ENCODE peak calls at places on chromosome 3, in eight cellular contexts. M is IMR-90, F is H9, Z is tibial artery, J is ascending aorta, G is mucosa of descending colon, A is mesenchymal stem cell, C is tibial nerve. S is an unnamed sample. For H3K4me1, the result is how much of the 10 kb centered on the place peaks cover.

GRCh38 chr3:52798978-52799476 is 4.4 kb downstream of the ITIH3 start:
- DNase-seq in M (no peak), F (peak), Z (no peak), J (no peak), G (no peak), A (peak), C (no peak), S (no peak)

GRCh38 chr3:186360779-186361178 is 1.3 kb downstream of the DGKG start:
- DNase-seq in M (no peak), F (peak), Z (peak), J (peak), G (no peak), A (no peak), C (no peak), S (no peak)

GRCh38 chr3:112460519-112460918 is 38.8 kb downstream of the BTLA start:
- DNase-seq in M (no peak), F (no peak), Z (no peak), J (no peak), G (no peak), A (no peak), C (no peak), S (no peak)

GRCh38 chr3:81244196-81244595 is 517.2 kb downstream of the GBE1 start:
- DNase-seq in M (no peak), F (no peak), Z (no peak), J (no peak), G (no peak), A (no peak), C (no peak), S (no peak)

GRCh38 chr3:122271246-122271898 is 53.7 kb upstream of the CSTA start:
- DNase-seq in M (no peak), F (no peak), Z (no peak), J (no peak), G (no peak), A (no peak), C (no peak), S (no peak)

GRCh38 chr3:16916840-16917239 is 32.1 kb downstream of the PLCL2 start:
- DNase-seq in M (no peak), F (no peak), Z (no peak), J (no peak), G (no peak), A (no peak), C (no peak), S (no peak)

GRCh38 chr3:104385421-104385820 is 981.3 kb upstream of the ALCAM start:
- DNase-seq in M (no peak), F (no peak), Z (no peak), J (no peak), G (no peak), A (no peak), C (peak), S (no peak)

GRCh38 chr3:111103807-111104206 is 32.2 kb downstream of the NECTIN3 start:
- DNase-seq in M (peak), F (no peak), Z (no peak), J (no peak), G (no peak), A (no peak), C (no peak), S (no peak)

GRCh38 chr3:194826594-194826993 is 140.9 kb downstream of the FAM43A start:
- DNase-seq in M (no peak), F (no peak), Z (no peak), J (no peak), G (no peak), A (no peak), C (no peak), S (no peak)

GRCh38 chr3:71512000-71512399 is 71.5 kb downstream of the FOXP1 start:
- DNase-seq in M (no peak), F (peak), Z (no peak), J (no peak), G (no peak), A (no peak), C (no peak), S (no peak)

GRCh38 chr3:124552224-124552623 is 178.0 kb upstream of the UMPS start:
- DNase-seq in M (peak), F (no peak), Z (no peak), J (no peak), G (no peak), A (peak), C (no peak), S (no peak)

GRCh38 chr3:141795311-141795710 is 32.1 kb downstream of the GRK7 start:
- DNase-seq in M (no peak), F (peak), Z (no peak), J (no peak), G (no peak), A (no peak), C (no peak), S (no peak)

GRCh38 chr3:124660606-124661005 is 69.6 kb upstream of the UMPS start:
- DNase-seq in M (no peak), F (no peak), Z (no peak), J (no peak), G (no peak), A (no peak), C (no peak), S (no peak)

GRCh38 chr3:194298331-194299227 is 52.5 kb downstream of the CPN2 start:
- DNase-seq in M (no peak), F (no peak), Z (peak), J (no peak), G (no peak), A (no peak), C (no peak), S (no peak)

GRCh38 chr3:143551790-143552189 is 296.5 kb downstream of the SLC9A9 start:
- DNase-seq in M (no peak), F (no peak), Z (no peak), J (no peak), G (no peak), A (no peak), C (no peak), S (no peak)

GRCh38 chr3:186220886-186221285 is 112.0 kb upstream of the ETV5 start:
- DNase-seq in M (no peak), F (peak), Z (no peak), J (no peak), G (no peak), A (no peak), C (peak), S (no peak)

DNA sequence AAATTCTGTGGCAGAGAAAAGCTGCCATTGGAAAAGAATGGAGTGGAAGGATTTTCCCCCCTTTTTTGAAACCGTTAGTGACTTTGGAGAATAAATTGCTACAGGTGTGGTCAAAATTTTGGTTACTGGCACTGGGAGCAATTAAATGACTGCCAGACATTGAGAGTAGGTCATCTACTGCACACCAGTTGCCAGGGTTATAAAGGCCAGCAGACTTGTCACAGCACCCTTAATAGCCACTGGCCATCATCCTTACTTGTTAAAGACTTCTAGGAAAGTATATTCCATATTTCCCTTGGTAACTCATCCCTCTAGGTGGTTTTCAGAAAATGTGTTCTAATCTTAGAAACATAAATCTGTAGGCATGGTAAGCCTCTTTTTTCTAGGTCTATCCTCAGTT is 8.0 kb downstream of the PIK3CA start:
- DNase-seq in M (no peak), F (no peak), Z (no peak), J (no peak), G (no peak), A (no peak), C (no peak), S (no peak)
- H3K4me1 ChIP-seq in M (under half), F (under half), Z (under half), J (under half), G (under half), A (under half), C (under half), S (under half)

GRCh38 chr3:50167069-50167781 is 12.1 kb downstream of the SEMA3F start:
- DNase-seq in M (peak), F (no peak), Z (no peak), J (no peak), G (peak), A (peak), C (no peak), S (no peak)

GRCh38 chr3:50169232-50169631 is 14.1 kb downstream of the SEMA3F start:
- DNase-seq in M (no peak), F (no peak), Z (no peak), J (no peak), G (no peak), A (no peak), C (no peak), S (no peak)

GRCh38 chr3:50167782-50168317 is 12.7 kb downstream of the SEMA3F start:
- DNase-seq in M (no peak), F (no peak), Z (no peak), J (no peak), G (no peak), A (no peak), C (no peak), S (no peak)

GRCh38 chr3:50168791-50169190 is 13.7 kb downstream of the SEMA3F start:
- DNase-seq in M (no peak), F (no peak), Z (no peak), J (no peak), G (no peak), A (no peak), C (no peak), S (no peak)

GRCh38 chr3:50168388-50168787 is 13.3 kb downstream of the SEMA3F start:
- DNase-seq in M (no peak), F (no peak), Z (no peak), J (no peak), G (no peak), A (no peak), C (no peak), S (no peak)
- H3K4me1 ChIP-seq in M (half or more), F (under half), Z (half or more), J (half or more), G (under half), A (half or more), C (under half), S (half or more)

DNA sequence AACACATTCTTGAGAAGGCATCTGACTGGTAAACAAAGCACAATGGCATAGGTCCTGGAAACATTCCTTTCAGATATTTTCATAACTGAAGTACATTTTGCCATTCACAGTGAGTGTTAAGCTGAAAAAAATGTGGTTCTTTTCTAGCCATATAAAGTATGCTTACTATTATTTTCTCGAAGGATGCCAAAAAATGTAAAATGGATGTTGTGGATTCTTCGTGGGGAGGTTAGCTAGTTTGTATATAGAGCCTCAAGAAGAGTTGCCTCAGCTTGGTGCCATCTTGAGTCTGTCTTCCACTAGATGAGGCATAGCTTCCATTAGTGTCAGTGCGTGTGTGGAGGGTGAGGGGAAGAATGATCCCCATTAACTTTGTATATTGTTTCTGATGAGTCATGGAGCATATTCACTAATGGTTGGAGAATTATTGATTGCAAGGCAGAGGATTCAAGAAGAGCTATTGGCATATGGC is 4.1 kb downstream of the MBNL1 start:
- DNase-seq in M (peak), F (no peak), Z (no peak), J (no peak), G (no peak), A (peak), C (no peak), S (no peak)
- H3K4me1 ChIP-seq in M (under half), F (under half), Z (under half), J (under half), G (under half), A (under half), C (under half), S (half or more)

GRCh38 chr3:172175254-172175599 is 135.8 kb downstream of the FNDC3B start:
- DNase-seq in M (no peak), F (no peak), Z (no peak), J (no peak), G (no peak), A (no peak), C (no peak), S (no peak)
- H3K4me1 ChIP-seq in M (under half), F (under half), Z (under half), J (under half), G (under half), A (under half), C (under half), S (under half)

DNA sequence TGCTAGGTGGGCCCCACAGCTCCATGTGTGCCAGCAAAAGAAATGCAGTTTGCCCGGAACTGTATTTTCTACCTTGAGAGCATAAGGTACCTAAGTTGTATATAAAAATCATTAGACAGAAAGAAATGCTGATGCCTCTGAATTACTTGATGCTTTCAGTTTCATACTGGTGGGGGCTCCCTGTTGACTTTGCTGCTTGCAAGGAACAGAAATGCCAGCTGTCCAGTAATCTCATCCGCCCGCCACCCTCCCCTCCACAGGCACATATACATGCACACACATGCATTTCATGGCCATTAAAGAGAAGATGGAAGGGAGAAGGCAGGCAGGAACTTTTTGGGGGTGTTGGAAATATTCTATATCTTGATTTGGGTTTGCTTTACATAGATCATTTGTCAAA is 38.4 kb downstream of the LIMD1 start:
- DNase-seq in M (no peak), F (no peak), Z (no peak), J (no peak), G (no peak), A (no peak), C (no peak), S (no peak)
- H3K4me1 ChIP-seq in M (under half), F (under half), Z (under half), J (under half), G (under half), A (under half), C (under half), S (under half)

GRCh38 chr3:170359178-170359704 is 1.7 kb downstream of the SKIL start:
- DNase-seq in M (no peak), F (no peak), Z (no peak), J (no peak), G (no peak), A (no peak), C (no peak), S (no peak)

GRCh38 chr3:170360476-170360875 is 3.0 kb downstream of the SKIL start:
- DNase-seq in M (peak), F (no peak), Z (no peak), J (no peak), G (no peak), A (no peak), C (no peak), S (no peak)

GRCh38 chr3:170363471-170363994 is 6.0 kb downstream of the SKIL start:
- DNase-seq in M (no peak), F (no peak), Z (no peak), J (no peak), G (no peak), A (no peak), C (no peak), S (no peak)

GRCh38 chr3:170360916-170361315 is 3.4 kb downstream of the SKIL start:
- DNase-seq in M (peak), F (no peak), Z (no peak), J (no peak), G (no peak), A (no peak), C (no peak), S (no peak)

GRCh38 chr3:170361711-170362110 is 4.2 kb downstream of the SKIL start:
- DNase-seq in M (no peak), F (no peak), Z (no peak), J (no peak), G (no peak), A (no peak), C (no peak), S (no peak)
- H3K4me1 ChIP-seq in M (under half), F (under half), Z (under half), J (under half), G (under half), A (under half), C (under half), S (under half)

DNA sequence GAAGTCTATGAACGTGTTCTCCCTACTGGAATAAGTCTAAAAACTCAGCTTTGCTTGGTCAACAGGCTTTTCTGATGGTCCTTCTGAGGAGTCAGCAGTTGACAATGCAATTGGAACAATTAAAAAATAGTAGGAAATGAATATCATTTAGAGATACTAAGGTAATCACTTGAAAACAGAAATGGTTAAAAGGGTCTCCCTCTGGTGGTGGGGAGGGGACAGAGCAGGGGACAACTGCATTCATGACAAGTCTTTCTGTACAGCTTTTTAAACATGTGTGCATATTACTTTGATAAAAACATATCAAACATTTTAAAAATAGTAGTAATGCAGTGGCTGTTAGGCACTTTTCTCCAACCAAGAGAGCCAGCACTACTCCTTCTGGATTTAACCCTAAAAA is 119.9 kb upstream of the FHIT start:
- DNase-seq in M (no peak), F (no peak), Z (no peak), J (no peak), G (no peak), A (peak), C (no peak), S (no peak)
- H3K4me1 ChIP-seq in M (under half), F (under half), Z (under half), J (under half), G (under half), A (under half), C (under half), S (under half)

GRCh38 chr3:197796087-197796486 is 5.0 kb downstream of the LRCH3 start:
- DNase-seq in M (no peak), F (no peak), Z (no peak), J (no peak), G (no peak), A (no peak), C (no peak), S (no peak)
- H3K4me1 ChIP-seq in M (under half), F (under half), Z (under half), J (under half), G (under half), A (under half), C (under half), S (under half)

S was measured in suprapubic skin.